ENCODE peak calls at places on chromosomes 16 and 17, in six cellular contexts. One of them, this sample, is unnamed.

GRCh38 chr17:29763273-29763672 is 140.6 kb upstream of the CORO6 start:
- DNase-seq in A549: no peak
- DNase-seq in Panc1: no peak
- DNase-seq in stomach: no peak
- DNase-seq in OCI-LY7: no peak
- DNase-seq in left ventricle myocardium inferior: no peak
- DNase-seq in this sample: no peak

GRCh38 chr17:72116692-72117469 is 3.9 kb upstream of the SOX9 start:
- DNase-seq in A549: no peak
- DNase-seq in Panc1: no peak
- DNase-seq in stomach: no peak
- DNase-seq in OCI-LY7: no peak
- DNase-seq in left ventricle myocardium inferior: no peak
- DNase-seq in this sample: no peak

GRCh38 chr16:239948-240277 is 5.3 kb downstream of the FAM234A start:
- DNase-seq in A549: no peak
- DNase-seq in Panc1: no peak
- DNase-seq in stomach: no peak
- DNase-seq in OCI-LY7: no peak
- DNase-seq in left ventricle myocardium inferior: no peak
- DNase-seq in this sample: no peak

GRCh38 chr16:4944333-4945281 is 7.7 kb upstream of the PPL start:
- DNase-seq in A549: peak; percentile 89
- DNase-seq in Panc1: peak; percentile 84
- DNase-seq in stomach: peak; percentile 94
- DNase-seq in OCI-LY7: no peak
- DNase-seq in left ventricle myocardium inferior: peak; percentile 82
- DNase-seq in this sample: peak; percentile 80

GRCh38 chr17:47400333-47400732 is 76.6 kb downstream of the EFCAB13 start:
- DNase-seq in A549: no peak
- DNase-seq in Panc1: no peak
- DNase-seq in stomach: no peak
- DNase-seq in OCI-LY7: no peak
- DNase-seq in left ventricle myocardium inferior: no peak
- DNase-seq in this sample: no peak

GRCh38 chr17:60535382-60536279 is 9.6 kb upstream of the APPBP2 start:
- DNase-seq in A549: no peak
- DNase-seq in Panc1: no peak
- DNase-seq in stomach: no peak
- DNase-seq in OCI-LY7: no peak
- DNase-seq in left ventricle myocardium inferior: no peak
- DNase-seq in this sample: peak; percentile 54

GRCh38 chr16:15899538-15900100 is 11.2 kb upstream of the CEP20 start:
- DNase-seq in A549: peak; percentile 95
- DNase-seq in Panc1: peak; percentile 92
- DNase-seq in stomach: peak; percentile 69
- DNase-seq in OCI-LY7: no peak
- DNase-seq in left ventricle myocardium inferior: no peak
- DNase-seq in this sample: no peak

GRCh38 chr16:27350006-27350405 is 36.2 kb downstream of the IL4R start:
- DNase-seq in A549: no peak
- DNase-seq in Panc1: no peak
- DNase-seq in stomach: no peak
- DNase-seq in OCI-LY7: no peak
- DNase-seq in left ventricle myocardium inferior: no peak
- DNase-seq in this sample: no peak

GRCh38 chr17:67718325-67718941 is 697 bp downstream of the NOL11 start:
- DNase-seq in A549: peak; percentile 55
- DNase-seq in Panc1: no peak
- DNase-seq in stomach: no peak
- DNase-seq in OCI-LY7: peak; percentile 10
- DNase-seq in left ventricle myocardium inferior: no peak
- DNase-seq in this sample: no peak

GRCh38 chr17:79991924-79992656 is 43.6 kb downstream of the TBC1D16 start:
- DNase-seq in A549: peak; percentile 62
- DNase-seq in Panc1: no peak
- DNase-seq in stomach: peak; percentile 50
- DNase-seq in OCI-LY7: no peak
- DNase-seq in left ventricle myocardium inferior: peak; percentile 57
- DNase-seq in this sample: no peak

GRCh38 chr16:50462793-50463507 is 85.2 kb upstream of the NKD1 start:
- DNase-seq in A549: no peak
- DNase-seq in Panc1: no peak
- DNase-seq in stomach: peak; percentile 18
- DNase-seq in OCI-LY7: no peak
- DNase-seq in left ventricle myocardium inferior: no peak
- DNase-seq in this sample: no peak

GRCh38 chr16:56637814-56638750 is at the start of gene MT1A:
- DNase-seq in A549: peak; percentile 23
- DNase-seq in Panc1: no peak
- DNase-seq in stomach: peak; percentile 87
- DNase-seq in OCI-LY7: no peak
- DNase-seq in left ventricle myocardium inferior: peak; percentile 83
- DNase-seq in this sample: no peak

GRCh38 chr16:15970743-15971434 is 21.5 kb downstream of the ABCC1 start:
- DNase-seq in A549: no peak
- DNase-seq in Panc1: no peak
- DNase-seq in stomach: no peak
- DNase-seq in OCI-LY7: no peak
- DNase-seq in left ventricle myocardium inferior: no peak
- DNase-seq in this sample: no peak

GRCh38 chr16:67101301-67101675 is 8.5 kb upstream of the PHAF1 start:
- DNase-seq in A549: no peak
- DNase-seq in Panc1: no peak
- DNase-seq in stomach: no peak
- DNase-seq in OCI-LY7: no peak
- DNase-seq in left ventricle myocardium inferior: no peak
- DNase-seq in this sample: no peak

GRCh38 chr17:81518113-81518784 is 5.7 kb upstream of the ACTG1 start:
- DNase-seq in A549: no peak
- DNase-seq in Panc1: no peak
- DNase-seq in stomach: no peak
- DNase-seq in OCI-LY7: peak; percentile 40
- DNase-seq in left ventricle myocardium inferior: no peak
- DNase-seq in this sample: no peak

GRCh38 chr17:6912110-6913051 is 80.9 kb upstream of the TEKT1 start:
- DNase-seq in A549: no peak
- DNase-seq in Panc1: no peak
- DNase-seq in stomach: no peak
- DNase-seq in OCI-LY7: no peak
- DNase-seq in left ventricle myocardium inferior: no peak
- DNase-seq in this sample: no peak

GRCh38 chr17:6914711-6915110 is 81.1 kb upstream of the ALOX12 start:
- DNase-seq in A549: no peak
- DNase-seq in Panc1: no peak
- DNase-seq in stomach: no peak
- DNase-seq in OCI-LY7: no peak
- DNase-seq in left ventricle myocardium inferior: no peak
- DNase-seq in this sample: no peak

GRCh38 chr17:6910987-6911603 is 79.6 kb upstream of the TEKT1 start:
- DNase-seq in A549: peak; percentile 56
- DNase-seq in Panc1: peak; percentile 33
- DNase-seq in stomach: no peak
- DNase-seq in OCI-LY7: peak; percentile 61
- DNase-seq in left ventricle myocardium inferior: no peak
- DNase-seq in this sample: no peak

GRCh38 chr17:6915620-6916019 is 80.2 kb upstream of the ALOX12 start:
- DNase-seq in A549: no peak
- DNase-seq in Panc1: no peak
- DNase-seq in stomach: no peak
- DNase-seq in OCI-LY7: no peak
- DNase-seq in left ventricle myocardium inferior: no peak
- DNase-seq in this sample: no peak

GRCh38 chr17:6913608-6914443 is 82.0 kb upstream of the ALOX12 start:
- DNase-seq in A549: peak; percentile 74
- DNase-seq in Panc1: peak; percentile 35
- DNase-seq in stomach: peak; percentile 68
- DNase-seq in OCI-LY7: peak; percentile 67
- DNase-seq in left ventricle myocardium inferior: peak; percentile 79
- DNase-seq in this sample: no peak
- H3K4me3 ChIP-seq in A549: peak overlapping the region; percentile 36
- H3K4me3 ChIP-seq in Panc1: peak overlapping the region; percentile 9
- H3K4me3 ChIP-seq in stomach: peak overlapping the region; percentile 19
- H3K4me3 ChIP-seq in OCI-LY7: no peak overlapping the region
- H3K4me3 ChIP-seq in left ventricle myocardium inferior: peak overlapping the region; percentile 60
- H3K4me3 ChIP-seq in this sample: no peak overlapping the region

GRCh38 chr17:75003070-75003956 is 9.2 kb upstream of the MRPL58 start:
- DNase-seq in A549: no peak
- DNase-seq in Panc1: no peak
- DNase-seq in stomach: no peak
- DNase-seq in OCI-LY7: no peak
- DNase-seq in left ventricle myocardium inferior: no peak
- DNase-seq in this sample: no peak
- TF ChIP-seq CTCF in A549: no peak
- TF ChIP-seq CTCF in Panc1: no peak
- TF ChIP-seq CTCF in stomach: no peak
- TF ChIP-seq CTCF in OCI-LY7: no peak
- TF ChIP-seq CTCF in left ventricle myocardium inferior: no peak
- TF ChIP-seq CTCF in this sample: no peak

DNA sequence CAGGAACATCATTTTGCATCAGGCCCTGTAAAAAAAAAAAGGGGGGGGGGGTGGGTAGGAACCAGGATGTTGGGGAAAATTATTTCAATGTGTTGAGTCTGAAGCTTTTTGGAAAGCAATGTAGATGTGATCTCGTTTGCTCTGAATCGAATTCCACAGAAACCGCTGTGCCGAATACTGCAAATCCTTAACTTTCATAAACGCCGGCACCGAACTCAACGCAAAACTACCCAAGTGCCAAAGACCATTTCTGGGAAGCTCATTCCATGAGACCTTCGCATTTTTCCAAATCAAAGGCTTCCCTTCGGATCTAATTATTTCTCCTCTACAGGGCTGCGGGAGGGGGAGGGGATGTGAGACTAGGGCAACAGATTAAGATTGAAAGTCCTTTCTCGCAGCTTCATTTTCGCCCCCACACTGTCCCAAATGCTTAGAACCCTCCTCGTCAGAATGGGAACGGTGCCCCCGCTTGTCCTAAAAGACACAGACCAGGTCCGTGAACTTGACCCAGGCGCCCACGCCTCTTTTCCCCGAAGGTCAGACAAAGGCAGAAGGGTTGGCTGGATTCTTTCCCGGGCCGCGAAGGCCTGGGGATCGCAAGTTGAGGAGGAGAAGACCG is 4.0 kb downstream of the PRAC1 start:
- DNase-seq in A549: no peak
- DNase-seq in Panc1: no peak
- DNase-seq in stomach: no peak
- DNase-seq in OCI-LY7: no peak
- DNase-seq in left ventricle myocardium inferior: no peak
- DNase-seq in this sample: no peak
- H3K4me3 ChIP-seq in A549: no peak overlapping the region
- H3K4me3 ChIP-seq in Panc1: no peak overlapping the region
- H3K4me3 ChIP-seq in stomach: no peak overlapping the region
- H3K4me3 ChIP-seq in OCI-LY7: no peak overlapping the region
- H3K4me3 ChIP-seq in left ventricle myocardium inferior: no peak overlapping the region
- H3K4me3 ChIP-seq in this sample: peak overlapping the region; percentile 6

DNA sequence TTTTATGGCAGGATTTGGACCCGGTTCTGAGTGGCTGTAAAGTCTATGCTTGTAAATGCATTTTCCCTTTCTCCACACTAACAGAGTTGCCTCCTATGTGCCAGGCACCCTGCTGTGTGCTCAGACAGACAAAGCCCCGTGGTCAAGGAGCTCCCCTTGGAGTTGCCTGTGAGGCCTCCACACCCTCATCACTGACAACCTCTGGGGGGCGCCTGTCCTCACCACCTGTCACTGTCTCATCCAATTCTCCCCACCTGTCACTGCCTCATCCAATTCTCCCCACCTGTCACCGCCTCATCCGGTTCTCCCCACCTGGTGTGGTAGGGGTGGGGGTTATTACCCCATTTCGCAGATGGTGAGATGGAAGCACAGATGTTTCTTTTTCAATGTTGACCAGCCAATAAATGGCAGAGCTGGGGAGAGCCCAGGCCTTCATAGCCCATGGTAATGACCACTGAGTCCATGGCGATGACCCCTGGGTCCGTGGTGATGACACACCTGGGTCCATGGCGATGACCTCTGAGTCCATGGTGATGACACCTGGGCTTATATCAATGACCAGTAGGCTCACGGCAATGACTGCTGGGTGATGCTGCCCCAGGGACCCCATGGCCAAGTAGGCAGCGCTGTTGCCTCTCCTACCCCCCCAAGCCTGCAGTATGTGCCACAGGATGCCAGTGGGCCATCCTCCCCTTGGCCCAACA is 150.1 kb downstream of the IRF8 start:
- DNase-seq in A549: no peak
- DNase-seq in Panc1: no peak
- DNase-seq in stomach: no peak
- DNase-seq in OCI-LY7: peak; percentile 8
- DNase-seq in left ventricle myocardium inferior: no peak
- DNase-seq in this sample: no peak
- TF ChIP-seq CTCF in A549: no peak
- TF ChIP-seq CTCF in Panc1: no peak
- TF ChIP-seq CTCF in stomach: no peak
- TF ChIP-seq CTCF in OCI-LY7: peak; percentile 66
- TF ChIP-seq CTCF in left ventricle myocardium inferior: no peak
- TF ChIP-seq CTCF in this sample: no peak

GRCh38 chr17:83203472-83204221 is 124.2 kb downstream of the METRNL start:
- DNase-seq in A549: no peak
- DNase-seq in Panc1: no peak
- DNase-seq in stomach: peak; percentile 25
- DNase-seq in OCI-LY7: no peak
- DNase-seq in left ventricle myocardium inferior: peak; percentile 11
- DNase-seq in this sample: no peak

GRCh38 chr17:83201206-83202001 is 122.0 kb downstream of the METRNL start:
- DNase-seq in A549: no peak
- DNase-seq in Panc1: no peak
- DNase-seq in stomach: peak; percentile 20
- DNase-seq in OCI-LY7: no peak
- DNase-seq in left ventricle myocardium inferior: no peak
- DNase-seq in this sample: no peak

GRCh38 chr17:83204230-83204725 is 124.9 kb downstream of the METRNL start:
- DNase-seq in A549: no peak
- DNase-seq in Panc1: no peak
- DNase-seq in stomach: no peak
- DNase-seq in OCI-LY7: no peak
- DNase-seq in left ventricle myocardium inferior: no peak
- DNase-seq in this sample: no peak

GRCh38 chr17:83202002-83203000 is 122.9 kb downstream of the METRNL start:
- DNase-seq in A549: no peak
- DNase-seq in Panc1: no peak
- DNase-seq in stomach: peak; percentile 25
- DNase-seq in OCI-LY7: no peak
- DNase-seq in left ventricle myocardium inferior: peak; percentile 8
- DNase-seq in this sample: no peak

DNA sequence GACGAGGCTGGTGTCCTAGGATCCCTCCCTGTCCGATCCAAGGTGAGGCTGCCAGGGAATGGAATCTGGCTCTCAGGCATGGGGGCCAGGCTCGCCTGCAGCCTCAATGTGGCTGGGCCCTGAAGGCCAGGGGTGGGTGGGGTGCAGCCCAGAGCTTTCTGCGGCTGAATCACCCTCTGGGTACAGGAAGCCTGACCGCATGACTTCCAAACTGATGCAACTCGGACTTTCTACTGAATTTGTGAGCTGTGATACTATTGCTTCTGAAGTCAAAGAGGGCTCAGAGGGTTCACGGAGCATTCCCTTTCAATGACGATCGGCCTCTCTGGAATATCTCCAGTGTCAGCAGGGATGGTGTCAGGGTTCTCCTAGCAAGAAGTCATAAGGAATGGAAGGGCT is 123.7 kb downstream of the METRNL start:
- DNase-seq in A549: no peak
- DNase-seq in Panc1: no peak
- DNase-seq in stomach: peak; percentile 37
- DNase-seq in OCI-LY7: no peak
- DNase-seq in left ventricle myocardium inferior: peak; percentile 50
- DNase-seq in this sample: peak; percentile 72
- H3K4me3 ChIP-seq in A549: no peak overlapping the region
- H3K4me3 ChIP-seq in Panc1: no peak overlapping the region
- H3K4me3 ChIP-seq in stomach: no peak overlapping the region
- H3K4me3 ChIP-seq in OCI-LY7: no peak overlapping the region
- H3K4me3 ChIP-seq in left ventricle myocardium inferior: no peak overlapping the region
- H3K4me3 ChIP-seq in this sample: no peak overlapping the region

This sample was measured in AG04449.